ENCODE peak calls at places on chromosomes 2 and 18, in four cellular contexts. L, K, G and V are unnamed samples.
A peak's percentile ranks its signal among the peaks of the same experiment; 100 is the strongest.

GRCh38 chr2:80001704-80002103 is 302.8 kb downstream of the LRRTM1 start:
- DNase-seq in L (no peak), K (no peak), G (peak; percentile 5), V (no peak)

GRCh38 chr2:12504443-12504842 is 212.3 kb upstream of the TRIB2 start:
- DNase-seq in L (no peak), K (no peak), G (peak; percentile 32), V (no peak)

GRCh38 chr2:137865954-137866540 is 98.2 kb upstream of the HNMT start:
- DNase-seq in L (peak; percentile 2), K (no peak), G (peak; percentile 1), V (no peak)

GRCh38 chr2:234137400-234138014 is 87.0 kb downstream of the SPP2 start:
- DNase-seq in L (no peak), K (no peak), G (peak; percentile 14), V (no peak)

GRCh38 chr18:2776596-2776995 is 70.2 kb upstream of the EMILIN2 start:
- DNase-seq in L (no peak), K (no peak), G (no peak), V (no peak)

GRCh38 chr2:55500025-55500424 is 19.5 kb upstream of the CFAP36 start:
- DNase-seq in L (no peak), K (no peak), G (no peak), V (no peak)

GRCh38 chr2:71240794-71241193 is 13.9 kb upstream of the PAIP2B start:
- DNase-seq in L (no peak), K (no peak), G (no peak), V (no peak)

GRCh38 chr2:38747819-38748218 is 3.3 kb downstream of the SRSF7 start:
- DNase-seq in L (no peak), K (no peak), G (no peak), V (no peak)

GRCh38 chr2:171225302-171225980 is 64.7 kb upstream of the TLK1 start:
- DNase-seq in L (no peak), K (no peak), G (peak; percentile 74), V (no peak)

GRCh38 chr2:29192526-29192925 is 77.3 kb downstream of the CLIP4 start:
- DNase-seq in L (no peak), K (no peak), G (no peak), V (no peak)

GRCh38 chr2:232126301-232127085 is 165.0 kb downstream of the DIS3L2 start:
- DNase-seq in L (no peak), K (no peak), G (no peak), V (no peak)

GRCh38 chr2:70087703-70088507 is 628 bp downstream of the PCBP1 start:
- DNase-seq in L (no peak), K (peak; percentile 78), G (no peak), V (peak; percentile 76)

GRCh38 chr2:241289597-241289996 is 25.9 kb downstream of the HDLBP start:
- DNase-seq in L (no peak), K (no peak), G (no peak), V (no peak)

GRCh38 chr2:102657770-102658169 is 38.4 kb downstream of the SLC9A2 start:
- DNase-seq in L (no peak), K (no peak), G (no peak), V (no peak)

GRCh38 chr18:63339920-63340484 is 20.4 kb upstream of the BCL2 start:
- DNase-seq in L (no peak), K (no peak), G (no peak), V (no peak)

GRCh38 chr18:3389977-3390376 is 60.0 kb upstream of the TGIF1 start:
- DNase-seq in L (no peak), K (no peak), G (no peak), V (no peak)

GRCh38 chr2:154449951-154450658 is 248.4 kb upstream of the KCNJ3 start:
- DNase-seq in L (no peak), K (no peak), G (no peak), V (no peak)

GRCh38 chr2:165376571-165376975 is 92.9 kb upstream of the CSRNP3 start:
- DNase-seq in L (no peak), K (no peak), G (no peak), V (no peak)

GRCh38 chr2:41933035-41933429 is 114.8 kb upstream of the PKDCC start:
- DNase-seq in L (no peak), K (no peak), G (no peak), V (no peak)

GRCh38 chr18:30828700-30829099 is 213.8 kb downstream of the DSC3 start:
- DNase-seq in L (no peak), K (no peak), G (no peak), V (no peak)

GRCh38 chr2:140085674-140086073 is 1305.5 kb upstream of the NXPH2 start:
- DNase-seq in L (no peak), K (no peak), G (no peak), V (no peak)

GRCh38 chr2:86622878-86623548 is 652 bp downstream of the RNF103 start:
- DNase-seq in L (peak; percentile 38), K (peak; percentile 76), G (no peak), V (peak; percentile 79)

GRCh38 chr2:230866704-230867561 is 2.2 kb downstream of the ITM2C start:
- DNase-seq in L (peak; percentile 52), K (peak; percentile 58), G (no peak), V (no peak)

GRCh38 chr18:34543940-34544339 is 166.2 kb upstream of the DTNA start:
- DNase-seq in L (no peak), K (no peak), G (no peak), V (no peak)

GRCh38 chr18:74715865-74716712 is 118.4 kb downstream of the ZNF407 start:
- DNase-seq in L (no peak), K (no peak), G (no peak), V (no peak)

GRCh38 chr18:79517322-79517721 is 121.6 kb downstream of the NFATC1 start:
- DNase-seq in L (peak; percentile 35), K (no peak), G (no peak), V (peak; percentile 40)

GRCh38 chr2:63614448-63614968 is 25.7 kb downstream of the MDH1 start:
- DNase-seq in L (no peak), K (no peak), G (peak; percentile 60), V (no peak)

GRCh38 chr2:236264256-236264655 is at the start of gene ASB18:
- DNase-seq in L (no peak), K (no peak), G (no peak), V (no peak)

GRCh38 chr2:73984922-73985317 is 210 bp downstream of the TET3 start:
- DNase-seq in L (peak; percentile 60), K (peak; percentile 87), G (no peak), V (peak; percentile 75)

GRCh38 chr18:58900015-58900649 is 35.5 kb downstream of the ZNF532 start:
- DNase-seq in L (no peak), K (no peak), G (no peak), V (no peak)

GRCh38 chr2:152406836-152407161 is 71.8 kb downstream of the FMNL2 start:
- DNase-seq in L (no peak), K (no peak), G (no peak), V (no peak)

GRCh38 chr2:1674766-1675397 is 69.4 kb downstream of the PXDN start:
- DNase-seq in L (no peak), K (no peak), G (no peak), V (peak; percentile 52)